ENCODE peak calls at places on chromosomes 16 and 17, in five cellular contexts. B, T, E, M and R are unnamed samples.

GRCh38 chr16:53478965-53479364 is 24.0 kb downstream of the AKTIP start:
- DNase-seq in E (no peak), M (no peak), B (no peak), T (no peak), R (no peak)

GRCh38 chr17:44219126-44219635 is 294 bp downstream of the UBTF start:
- DNase-seq in M (peak), T (peak), B (peak), E (peak), R (peak)

GRCh38 chr16:80640316-80640715 is 99.5 kb downstream of the DYNLRB2 start:
- DNase-seq in T (no peak), M (no peak), B (no peak), E (no peak), R (no peak)

GRCh38 chr17:8921147-8921546 is 44.4 kb downstream of the PIK3R5 start:
- DNase-seq in B (no peak), E (no peak), M (no peak), T (no peak), R (no peak)

GRCh38 chr16:74923766-74924460 is 61.0 kb downstream of the WDR59 start:
- DNase-seq in T (no peak), M (no peak), B (no peak), E (no peak), R (no peak)

GRCh38 chr16:67865318-67865717 is 7.5 kb upstream of the EDC4 start:
- DNase-seq in M (peak), T (peak), B (peak), E (no peak), R (no peak)

GRCh38 chr17:322006-322780 is 30.4 kb downstream of the RPH3AL start:
- DNase-seq in E (peak), M (no peak), T (no peak), B (no peak), R (no peak)

GRCh38 chr17:56887105-56887504 is 26.7 kb downstream of the TRIM25 start:
- DNase-seq in M (no peak), B (no peak), E (no peak), T (no peak), R (no peak)

GRCh38 chr17:57706761-57707160 is 38.3 kb downstream of the CCDC182 start:
- DNase-seq in B (no peak), E (no peak), T (no peak), M (no peak), R (no peak)

GRCh38 chr17:77881545-77881944 is 77.0 kb upstream of the TNRC6C start:
- DNase-seq in M (peak), T (peak), B (peak), E (peak), R (peak)

GRCh38 chr17:75505152-75505409 is 10.3 kb downstream of the CASKIN2 start:
- DNase-seq in M (no peak), T (no peak), E (no peak), B (no peak), R (no peak)

GRCh38 chr17:15262291-15263205 is 2.6 kb downstream of the PMP22 start:
- DNase-seq in M (peak), E (peak), T (no peak), B (peak), R (no peak)

GRCh38 chr17:28701987-28702751 is 9.5 kb downstream of the PROCA1 start:
- DNase-seq in B (no peak), M (no peak), E (no peak), T (no peak), R (no peak)

GRCh38 chr17:15306406-15306970 is 34.9 kb downstream of the TEKT3 start:
- DNase-seq in M (no peak), E (no peak), T (no peak), B (peak), R (no peak)

GRCh38 chr17:49784636-49785035 is 3.8 kb upstream of the KAT7 start:
- DNase-seq in E (no peak), M (no peak), B (no peak), T (no peak), R (no peak)

GRCh38 chr17:77841742-77842141 is 116.8 kb upstream of the TNRC6C start:
- DNase-seq in E (no peak), T (no peak), M (no peak), B (no peak), R (no peak)

GRCh38 chr16:11183035-11183812 is 72.8 kb downstream of the SOCS1 start:
- DNase-seq in B (no peak), T (no peak), M (no peak), E (no peak), R (no peak)

GRCh38 chr17:45782889-45783592 is 1.1 kb upstream of the CRHR1 start:
- DNase-seq in M (peak), E (no peak), T (no peak), B (peak), R (no peak)

GRCh38 chr17:8080208-8080798 is 7.2 kb downstream of the ALOX12B start:
- DNase-seq in M (no peak), E (no peak), B (no peak), T (no peak), R (no peak)

GRCh38 chr16:2974319-2975056 is 5.3 kb downstream of the PAQR4 start:
- DNase-seq in M (no peak), E (no peak), T (no peak), B (no peak), R (no peak)

GRCh38 chr16:2976201-2976600 is 4.0 kb downstream of the PKMYT1 start:
- DNase-seq in E (no peak), M (no peak), B (no peak), T (no peak), R (no peak)

GRCh38 chr16:2977440-2977839 is 2.8 kb downstream of the PKMYT1 start:
- DNase-seq in E (peak), M (peak), B (no peak), T (no peak), R (no peak)

GRCh38 chr16:2975161-2975795 is 5.0 kb downstream of the PKMYT1 start:
- DNase-seq in M (no peak), E (no peak), B (no peak), T (no peak), R (no peak)

DNA sequence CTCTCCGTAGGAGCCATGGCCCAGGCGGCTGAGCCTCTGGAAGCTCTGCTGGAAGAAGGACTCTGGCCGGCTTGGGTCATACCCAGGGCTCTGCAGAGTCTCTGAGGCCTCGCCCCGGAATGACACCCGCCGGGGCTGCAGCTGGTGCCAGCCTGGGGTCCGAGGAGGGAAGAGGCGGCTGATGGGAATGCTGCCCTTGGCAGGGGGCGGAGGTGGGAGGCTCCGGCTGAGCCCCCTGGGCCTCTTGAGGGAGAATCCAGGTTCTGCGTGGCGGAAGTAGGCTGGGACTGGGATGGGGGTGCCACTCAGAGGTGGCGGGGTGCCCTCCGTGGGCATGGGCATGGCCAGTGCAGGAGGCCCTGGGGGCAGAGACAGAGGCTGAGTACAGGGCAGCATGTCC is 3.6 kb downstream of the PKMYT1 start:
- DNase-seq in M (no peak), B (no peak), T (no peak), E (no peak), R (no peak)
- TF ChIP-seq CTCF in M (no peak), B (no peak), T (no peak), E (no peak), R (no peak)

GRCh38 chr17:37088913-37089312 is 140.2 kb downstream of the AATF start:
- DNase-seq in M (no peak), E (no peak), T (no peak), B (no peak), R (no peak)
- TF ChIP-seq CTCF in M (no peak), E (no peak), T (no peak), B (no peak), R (peak)

DNA sequence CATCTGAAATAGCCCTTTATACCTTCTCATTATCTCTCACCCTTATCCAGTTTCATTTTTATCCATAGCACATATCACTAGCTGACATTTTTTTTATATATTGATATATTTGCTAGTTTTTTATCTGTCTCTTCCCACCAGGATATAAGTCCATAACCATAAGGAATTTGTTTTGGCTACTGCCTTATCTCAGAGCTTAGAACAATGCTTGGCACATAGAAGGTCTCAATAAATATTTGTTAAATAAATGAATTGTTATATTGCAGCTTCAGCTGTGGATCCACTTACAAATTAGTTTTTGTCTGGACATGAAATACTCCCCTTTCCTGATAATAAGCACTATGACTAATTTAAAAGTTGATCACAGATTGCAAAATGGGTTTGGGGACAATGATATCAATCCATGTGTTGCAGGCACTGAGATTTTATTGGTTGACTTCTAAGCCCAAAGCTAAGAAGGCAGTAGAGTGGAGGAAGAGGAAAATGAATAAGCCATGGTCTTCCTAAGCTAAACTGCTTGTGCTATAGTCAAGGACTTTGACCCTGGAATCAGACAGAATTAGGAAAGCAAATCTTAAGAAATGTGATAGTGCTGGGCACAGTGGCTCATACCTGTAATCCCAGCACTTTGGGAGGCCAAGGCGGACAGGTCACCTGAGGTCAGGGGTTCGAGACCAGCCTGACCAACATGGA is 31.9 kb upstream of the YPEL2 start:
- DNase-seq in M (no peak), B (no peak), E (no peak), T (no peak), R (no peak)
- TF ChIP-seq CTCF in M (no peak), B (no peak), E (no peak), T (no peak), R (no peak)

GRCh38 chr17:61450641-61451537 is 1.3 kb upstream of the TBX4 start:
- DNase-seq in T (no peak), M (no peak), B (peak), E (no peak), R (no peak)
- TF ChIP-seq CTCF in T (no peak), M (no peak), B (no peak), E (no peak), R (peak)

DNA sequence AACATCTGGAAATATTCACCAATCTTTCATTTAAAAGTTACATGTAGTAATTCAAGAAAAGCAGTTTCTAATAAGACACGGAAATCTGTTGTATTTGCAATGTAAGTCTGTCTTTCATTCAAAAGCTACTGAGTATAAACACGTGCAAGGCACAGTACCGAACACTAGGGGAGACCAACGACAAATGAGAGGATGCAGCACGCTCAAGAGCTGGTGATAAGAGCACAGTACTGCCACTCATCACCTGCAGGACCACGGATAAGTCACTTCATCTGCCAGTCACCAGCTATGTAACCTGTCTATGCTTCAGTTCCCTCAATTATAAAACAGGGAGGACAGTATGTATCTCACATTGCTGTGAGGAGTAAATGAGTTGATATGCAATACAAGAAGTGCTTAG is 67.1 kb downstream of the CLEC18A start:
- DNase-seq in T (peak), B (peak), E (no peak), M (peak), R (no peak)
- TF ChIP-seq CTCF in T (no peak), B (peak), E (no peak), M (no peak), R (no peak)

GRCh38 chr16:1825864-1826690 is 548 bp downstream of the HAGH start:
- DNase-seq in E (peak), B (peak), M (peak), T (peak), R (no peak)
- TF ChIP-seq CTCF in E (no peak), B (no peak), M (no peak), T (no peak), R (no peak)

DNA sequence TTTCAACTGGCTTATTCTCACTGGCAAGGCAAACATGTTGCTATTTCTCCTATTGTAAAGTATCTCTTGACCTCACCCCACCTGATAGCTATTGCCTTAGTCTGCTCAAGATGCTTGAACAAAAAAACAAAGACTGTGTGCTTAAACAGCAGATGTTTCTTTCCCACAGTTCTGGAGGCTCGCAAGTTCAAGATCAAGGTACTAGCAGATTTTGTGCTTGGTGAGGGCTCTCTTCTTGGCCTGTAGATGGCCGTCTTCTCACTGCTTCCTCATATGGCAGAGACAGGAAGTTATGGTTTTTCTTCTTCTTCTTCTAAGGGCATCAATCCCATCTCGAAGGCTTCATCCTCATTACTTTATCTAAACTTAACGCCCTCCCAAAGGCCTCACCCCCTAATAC is 109.7 kb upstream of the CLEC3A start:
- DNase-seq in M (no peak), E (no peak), B (no peak), T (no peak), R (no peak)
- TF ChIP-seq CTCF in M (no peak), E (no peak), B (no peak), T (no peak), R (no peak)

GRCh38 chr16:85027968-85028637 is 508 bp downstream of the KIAA0513 start:
- DNase-seq in E (no peak), B (no peak), M (peak), T (no peak), R (no peak)
- TF ChIP-seq CTCF in E (peak), B (no peak), M (peak), T (no peak), R (no peak)

GRCh38 chr16:65991149-65991701 is 375.3 kb upstream of the CDH5 start:
- DNase-seq in M (no peak), B (no peak), T (no peak), E (no peak), R (no peak)
- TF ChIP-seq CTCF in M (no peak), B (no peak), T (no peak), E (no peak), R (no peak)

GRCh38 chr17:78946131-78946530 is 20.9 kb upstream of the TIMP2 start:
- DNase-seq in M (no peak), B (no peak), T (no peak), E (no peak), R (no peak)

GRCh38 chr17:78946631-78947030 is 21.4 kb upstream of the TIMP2 start:
- DNase-seq in T (no peak), E (no peak), M (no peak), B (no peak), R (no peak)

GRCh38 chr17:78940708-78941107 is 15.5 kb upstream of the TIMP2 start:
- DNase-seq in T (no peak), B (no peak), M (no peak), E (no peak), R (no peak)

GRCh38 chr17:78944956-78945355 is 19.8 kb upstream of the TIMP2 start:
- DNase-seq in B (no peak), T (no peak), E (no peak), M (no peak), R (no peak)

GRCh38 chr17:78944026-78944425 is 18.8 kb upstream of the TIMP2 start:
- DNase-seq in M (no peak), B (no peak), E (no peak), T (no peak), R (no peak)
- TF ChIP-seq CTCF in M (no peak), B (no peak), E (no peak), T (no peak), R (no peak)